ENCODE peak calls at places on chromosome 2, in nine cellular contexts. One of them, this sample, is unnamed.

GRCh38 chr2:88182721-88183120 is 12.6 kb downstream of the THNSL2 start:
- DNase-seq in stimulated activated CD4-positive, alpha-beta T cell treated with anti-CD3 and anti-CD28 coated beads, Interleukin-1b, Interleukin-23, amount 100 ng/mL, for 24 hours: no peak
- DNase-seq in HEK293T: no peak
- DNase-seq in IMR-90: no peak
- DNase-seq in NCI-H2171: no peak
- DNase-seq in T-helper 9 cell: no peak
- DNase-seq in GOT3: no peak
- DNase-seq in hypothalamus: no peak
- DNase-seq in HT1080: no peak
- DNase-seq in this sample: no peak

GRCh38 chr2:41489638-41490037 is 558.2 kb upstream of the PKDCC start:
- DNase-seq in HEK293T: no peak
- DNase-seq in NCI-H2171: no peak
- DNase-seq in stimulated activated CD4-positive, alpha-beta T cell treated with anti-CD3 and anti-CD28 coated beads, Interleukin-1b, Interleukin-23, amount 100 ng/mL, for 24 hours: no peak
- DNase-seq in T-helper 9 cell: no peak
- DNase-seq in hypothalamus: no peak
- DNase-seq in IMR-90: no peak
- DNase-seq in HT1080: no peak
- DNase-seq in GOT3: no peak
- DNase-seq in this sample: no peak

GRCh38 chr2:111219285-111219684 is 98.6 kb downstream of the BCL2L11 start:
- DNase-seq in IMR-90: peak
- DNase-seq in hypothalamus: no peak
- DNase-seq in GOT3: no peak
- DNase-seq in stimulated activated CD4-positive, alpha-beta T cell treated with anti-CD3 and anti-CD28 coated beads, Interleukin-1b, Interleukin-23, amount 100 ng/mL, for 24 hours: no peak
- DNase-seq in HEK293T: no peak
- DNase-seq in NCI-H2171: no peak
- DNase-seq in HT1080: peak
- DNase-seq in T-helper 9 cell: no peak
- DNase-seq in this sample: no peak

GRCh38 chr2:212595036-212595654 is 56.5 kb upstream of the ERBB4 start:
- DNase-seq in GOT3: no peak
- DNase-seq in NCI-H2171: no peak
- DNase-seq in hypothalamus: no peak
- DNase-seq in IMR-90: peak
- DNase-seq in T-helper 9 cell: no peak
- DNase-seq in HT1080: peak
- DNase-seq in stimulated activated CD4-positive, alpha-beta T cell treated with anti-CD3 and anti-CD28 coated beads, Interleukin-1b, Interleukin-23, amount 100 ng/mL, for 24 hours: no peak
- DNase-seq in HEK293T: no peak
- DNase-seq in this sample: no peak

GRCh38 chr2:113791697-113792590 is 35.5 kb upstream of the SLC35F5 start:
- DNase-seq in NCI-H2171: no peak
- DNase-seq in IMR-90: peak
- DNase-seq in stimulated activated CD4-positive, alpha-beta T cell treated with anti-CD3 and anti-CD28 coated beads, Interleukin-1b, Interleukin-23, amount 100 ng/mL, for 24 hours: no peak
- DNase-seq in GOT3: no peak
- DNase-seq in hypothalamus: no peak
- DNase-seq in T-helper 9 cell: no peak
- DNase-seq in HT1080: no peak
- DNase-seq in HEK293T: no peak
- DNase-seq in this sample: no peak

GRCh38 chr2:33448216-33448899 is 28.1 kb upstream of the RASGRP3 start:
- DNase-seq in stimulated activated CD4-positive, alpha-beta T cell treated with anti-CD3 and anti-CD28 coated beads, Interleukin-1b, Interleukin-23, amount 100 ng/mL, for 24 hours: no peak
- DNase-seq in HT1080: no peak
- DNase-seq in hypothalamus: no peak
- DNase-seq in HEK293T: no peak
- DNase-seq in GOT3: no peak
- DNase-seq in T-helper 9 cell: no peak
- DNase-seq in NCI-H2171: no peak
- DNase-seq in IMR-90: no peak
- DNase-seq in this sample: no peak

GRCh38 chr2:149422337-149422990 is 92.1 kb downstream of the LYPD6 start:
- DNase-seq in HEK293T: no peak
- DNase-seq in stimulated activated CD4-positive, alpha-beta T cell treated with anti-CD3 and anti-CD28 coated beads, Interleukin-1b, Interleukin-23, amount 100 ng/mL, for 24 hours: no peak
- DNase-seq in T-helper 9 cell: no peak
- DNase-seq in GOT3: no peak
- DNase-seq in hypothalamus: no peak
- DNase-seq in NCI-H2171: no peak
- DNase-seq in IMR-90: peak
- DNase-seq in HT1080: peak
- DNase-seq in this sample: no peak

GRCh38 chr2:129891341-129892320 is 87.8 kb upstream of the RAB6C start:
- DNase-seq in T-helper 9 cell: no peak
- DNase-seq in stimulated activated CD4-positive, alpha-beta T cell treated with anti-CD3 and anti-CD28 coated beads, Interleukin-1b, Interleukin-23, amount 100 ng/mL, for 24 hours: no peak
- DNase-seq in HEK293T: no peak
- DNase-seq in IMR-90: no peak
- DNase-seq in GOT3: no peak
- DNase-seq in hypothalamus: no peak
- DNase-seq in HT1080: no peak
- DNase-seq in NCI-H2171: no peak
- DNase-seq in this sample: no peak

GRCh38 chr2:98446850-98447249 is 2.2 kb downstream of the INPP4A start:
- DNase-seq in stimulated activated CD4-positive, alpha-beta T cell treated with anti-CD3 and anti-CD28 coated beads, Interleukin-1b, Interleukin-23, amount 100 ng/mL, for 24 hours: no peak
- DNase-seq in GOT3: no peak
- DNase-seq in HEK293T: no peak
- DNase-seq in HT1080: no peak
- DNase-seq in T-helper 9 cell: no peak
- DNase-seq in IMR-90: no peak
- DNase-seq in NCI-H2171: no peak
- DNase-seq in hypothalamus: no peak
- DNase-seq in this sample: no peak

GRCh38 chr2:239930871-239931771 is 94.0 kb downstream of the NDUFA10 start:
- DNase-seq in stimulated activated CD4-positive, alpha-beta T cell treated with anti-CD3 and anti-CD28 coated beads, Interleukin-1b, Interleukin-23, amount 100 ng/mL, for 24 hours: no peak
- DNase-seq in GOT3: no peak
- DNase-seq in NCI-H2171: no peak
- DNase-seq in T-helper 9 cell: no peak
- DNase-seq in IMR-90: no peak
- DNase-seq in HEK293T: no peak
- DNase-seq in hypothalamus: no peak
- DNase-seq in HT1080: no peak
- DNase-seq in this sample: no peak

GRCh38 chr2:55165567-55165966 is 66.5 kb downstream of the CLHC1 start:
- DNase-seq in hypothalamus: no peak
- DNase-seq in NCI-H2171: no peak
- DNase-seq in stimulated activated CD4-positive, alpha-beta T cell treated with anti-CD3 and anti-CD28 coated beads, Interleukin-1b, Interleukin-23, amount 100 ng/mL, for 24 hours: no peak
- DNase-seq in IMR-90: peak
- DNase-seq in T-helper 9 cell: no peak
- DNase-seq in GOT3: no peak
- DNase-seq in HEK293T: no peak
- DNase-seq in HT1080: peak
- DNase-seq in this sample: no peak

GRCh38 chr2:122267947-122268346 is 512.5 kb downstream of the TSN start:
- DNase-seq in NCI-H2171: no peak
- DNase-seq in hypothalamus: no peak
- DNase-seq in HEK293T: no peak
- DNase-seq in IMR-90: no peak
- DNase-seq in GOT3: no peak
- DNase-seq in T-helper 9 cell: no peak
- DNase-seq in stimulated activated CD4-positive, alpha-beta T cell treated with anti-CD3 and anti-CD28 coated beads, Interleukin-1b, Interleukin-23, amount 100 ng/mL, for 24 hours: no peak
- DNase-seq in HT1080: no peak
- DNase-seq in this sample: no peak

GRCh38 chr2:135792401-135793152 is 44.4 kb downstream of the LCT start:
- DNase-seq in IMR-90: no peak
- DNase-seq in HT1080: peak
- DNase-seq in hypothalamus: no peak
- DNase-seq in stimulated activated CD4-positive, alpha-beta T cell treated with anti-CD3 and anti-CD28 coated beads, Interleukin-1b, Interleukin-23, amount 100 ng/mL, for 24 hours: no peak
- DNase-seq in GOT3: no peak
- DNase-seq in HEK293T: no peak
- DNase-seq in NCI-H2171: no peak
- DNase-seq in T-helper 9 cell: no peak
- DNase-seq in this sample: no peak

GRCh38 chr2:120613742-120614481 is 121.8 kb upstream of the GLI2 start:
- DNase-seq in IMR-90: peak
- DNase-seq in HEK293T: no peak
- DNase-seq in T-helper 9 cell: no peak
- DNase-seq in HT1080: peak
- DNase-seq in stimulated activated CD4-positive, alpha-beta T cell treated with anti-CD3 and anti-CD28 coated beads, Interleukin-1b, Interleukin-23, amount 100 ng/mL, for 24 hours: no peak
- DNase-seq in NCI-H2171: no peak
- DNase-seq in hypothalamus: no peak
- DNase-seq in GOT3: no peak
- DNase-seq in this sample: no peak

GRCh38 chr2:184721881-184722280 is 123.6 kb downstream of the ZNF804A start:
- DNase-seq in NCI-H2171: no peak
- DNase-seq in HEK293T: no peak
- DNase-seq in IMR-90: no peak
- DNase-seq in stimulated activated CD4-positive, alpha-beta T cell treated with anti-CD3 and anti-CD28 coated beads, Interleukin-1b, Interleukin-23, amount 100 ng/mL, for 24 hours: no peak
- DNase-seq in GOT3: no peak
- DNase-seq in HT1080: no peak
- DNase-seq in hypothalamus: no peak
- DNase-seq in T-helper 9 cell: no peak
- DNase-seq in this sample: no peak

GRCh38 chr2:233163486-233164103 is 87.9 kb upstream of the ATG16L1 start:
- DNase-seq in stimulated activated CD4-positive, alpha-beta T cell treated with anti-CD3 and anti-CD28 coated beads, Interleukin-1b, Interleukin-23, amount 100 ng/mL, for 24 hours: no peak
- DNase-seq in hypothalamus: no peak
- DNase-seq in HT1080: no peak
- DNase-seq in HEK293T: no peak
- DNase-seq in NCI-H2171: no peak
- DNase-seq in T-helper 9 cell: no peak
- DNase-seq in GOT3: no peak
- DNase-seq in IMR-90: no peak
- DNase-seq in this sample: no peak

GRCh38 chr2:53631313-53632125 is 136.1 kb upstream of the CHAC2 start:
- DNase-seq in HEK293T: no peak
- DNase-seq in NCI-H2171: no peak
- DNase-seq in GOT3: no peak
- DNase-seq in IMR-90: no peak
- DNase-seq in T-helper 9 cell: no peak
- DNase-seq in stimulated activated CD4-positive, alpha-beta T cell treated with anti-CD3 and anti-CD28 coated beads, Interleukin-1b, Interleukin-23, amount 100 ng/mL, for 24 hours: no peak
- DNase-seq in hypothalamus: no peak
- DNase-seq in HT1080: no peak
- DNase-seq in this sample: peak

GRCh38 chr2:12397861-12398260 is 318.9 kb upstream of the TRIB2 start:
- DNase-seq in HEK293T: no peak
- DNase-seq in stimulated activated CD4-positive, alpha-beta T cell treated with anti-CD3 and anti-CD28 coated beads, Interleukin-1b, Interleukin-23, amount 100 ng/mL, for 24 hours: no peak
- DNase-seq in hypothalamus: no peak
- DNase-seq in IMR-90: no peak
- DNase-seq in GOT3: no peak
- DNase-seq in HT1080: no peak
- DNase-seq in NCI-H2171: peak
- DNase-seq in T-helper 9 cell: no peak
- DNase-seq in this sample: no peak

GRCh38 chr2:220555961-220556360 is 928.5 kb downstream of the SLC4A3 start:
- DNase-seq in GOT3: no peak
- DNase-seq in stimulated activated CD4-positive, alpha-beta T cell treated with anti-CD3 and anti-CD28 coated beads, Interleukin-1b, Interleukin-23, amount 100 ng/mL, for 24 hours: no peak
- DNase-seq in HT1080: peak
- DNase-seq in hypothalamus: no peak
- DNase-seq in IMR-90: peak
- DNase-seq in NCI-H2171: no peak
- DNase-seq in HEK293T: no peak
- DNase-seq in T-helper 9 cell: no peak
- DNase-seq in this sample: no peak

GRCh38 chr2:164151518-164151917 is 415.7 kb upstream of the FIGN start:
- DNase-seq in IMR-90: peak
- DNase-seq in NCI-H2171: no peak
- DNase-seq in hypothalamus: no peak
- DNase-seq in stimulated activated CD4-positive, alpha-beta T cell treated with anti-CD3 and anti-CD28 coated beads, Interleukin-1b, Interleukin-23, amount 100 ng/mL, for 24 hours: no peak
- DNase-seq in T-helper 9 cell: no peak
- DNase-seq in HEK293T: no peak
- DNase-seq in HT1080: no peak
- DNase-seq in GOT3: no peak
- DNase-seq in this sample: no peak

GRCh38 chr2:5981241-5982055 is 289.3 kb downstream of the SOX11 start:
- DNase-seq in HT1080: peak
- DNase-seq in NCI-H2171: peak
- DNase-seq in hypothalamus: peak
- DNase-seq in IMR-90: peak
- DNase-seq in HEK293T: no peak
- DNase-seq in stimulated activated CD4-positive, alpha-beta T cell treated with anti-CD3 and anti-CD28 coated beads, Interleukin-1b, Interleukin-23, amount 100 ng/mL, for 24 hours: no peak
- DNase-seq in GOT3: no peak
- DNase-seq in T-helper 9 cell: no peak
- DNase-seq in this sample: no peak

GRCh38 chr2:145043399-145043834 is 523.5 kb upstream of the ZEB2 start:
- DNase-seq in NCI-H2171: no peak
- DNase-seq in HT1080: peak
- DNase-seq in GOT3: no peak
- DNase-seq in IMR-90: no peak
- DNase-seq in hypothalamus: peak
- DNase-seq in HEK293T: peak
- DNase-seq in T-helper 9 cell: no peak
- DNase-seq in stimulated activated CD4-positive, alpha-beta T cell treated with anti-CD3 and anti-CD28 coated beads, Interleukin-1b, Interleukin-23, amount 100 ng/mL, for 24 hours: no peak
- DNase-seq in this sample: no peak

GRCh38 chr2:54605836-54606235 is 117.6 kb upstream of the EML6 start:
- DNase-seq in IMR-90: peak
- DNase-seq in GOT3: no peak
- DNase-seq in T-helper 9 cell: no peak
- DNase-seq in hypothalamus: no peak
- DNase-seq in NCI-H2171: no peak
- DNase-seq in HT1080: peak
- DNase-seq in stimulated activated CD4-positive, alpha-beta T cell treated with anti-CD3 and anti-CD28 coated beads, Interleukin-1b, Interleukin-23, amount 100 ng/mL, for 24 hours: no peak
- DNase-seq in HEK293T: no peak
- DNase-seq in this sample: no peak

GRCh38 chr2:201057089-201057499 is 14.4 kb downstream of the HYCC2 start:
- DNase-seq in GOT3: no peak
- DNase-seq in HT1080: no peak
- DNase-seq in IMR-90: peak
- DNase-seq in NCI-H2171: no peak
- DNase-seq in stimulated activated CD4-positive, alpha-beta T cell treated with anti-CD3 and anti-CD28 coated beads, Interleukin-1b, Interleukin-23, amount 100 ng/mL, for 24 hours: no peak
- DNase-seq in T-helper 9 cell: no peak
- DNase-seq in hypothalamus: no peak
- DNase-seq in HEK293T: no peak
- DNase-seq in this sample: no peak

GRCh38 chr2:45944075-45944474 is 292.6 kb downstream of the PRKCE start:
- DNase-seq in hypothalamus: no peak
- DNase-seq in HT1080: peak
- DNase-seq in GOT3: no peak
- DNase-seq in HEK293T: no peak
- DNase-seq in NCI-H2171: no peak
- DNase-seq in T-helper 9 cell: no peak
- DNase-seq in IMR-90: peak
- DNase-seq in stimulated activated CD4-positive, alpha-beta T cell treated with anti-CD3 and anti-CD28 coated beads, Interleukin-1b, Interleukin-23, amount 100 ng/mL, for 24 hours: no peak
- DNase-seq in this sample: no peak

This sample was measured in T-helper 1 cell.